ENCODE peak calls at places on chromosome 5, in five cellular contexts. G is pancreas, V is amygdala, E is aorta, C is brain microvascular endothelial cell. T is an unnamed sample.

GRCh38 chr5:150219142-150219541 is 29.3 kb downstream of the SLC6A7 start:
- DNase-seq in C (no peak), G (no peak), V (no peak), E (no peak), T (no peak)

GRCh38 chr5:138946241-138946623 is 71.1 kb upstream of the LRRTM2 start:
- DNase-seq in G (no peak), C (no peak), V (peak), E (no peak), T (peak)

GRCh38 chr5:14628346-14628745 is 36.2 kb upstream of the OTULIN start:
- DNase-seq in G (no peak), C (peak), E (peak), V (no peak), T (peak)

GRCh38 chr5:158382473-158382872 is 523.5 kb upstream of the CLINT1 start:
- DNase-seq in V (no peak), C (peak), G (peak), E (peak), T (peak)

GRCh38 chr5:139014726-139015125 is 139.6 kb upstream of the LRRTM2 start:
- DNase-seq in G (peak), E (no peak), V (no peak), C (peak), T (peak)

GRCh38 chr5:142000709-142001484 is 11.9 kb downstream of the GNPDA1 start:
- DNase-seq in C (no peak), E (no peak), V (no peak), G (no peak), T (no peak)

GRCh38 chr5:133890776-133891280 is 77.6 kb downstream of the C5orf15 start:
- DNase-seq in G (no peak), E (peak), V (no peak), C (no peak), T (no peak)

GRCh38 chr5:81820315-81820636 is 69.4 kb upstream of the SSBP2 start:
- DNase-seq in E (no peak), G (no peak), V (no peak), C (no peak), T (no peak)

GRCh38 chr5:149666212-149666852 is 63.8 kb upstream of the PPARGC1B start:
- DNase-seq in G (no peak), E (no peak), V (no peak), C (peak), T (no peak)

GRCh38 chr5:141515946-141516647 is 27.2 kb downstream of the PCDHGC5 start:
- DNase-seq in G (no peak), E (no peak), V (no peak), C (no peak), T (no peak)

GRCh38 chr5:111934511-111934910 is 177.5 kb upstream of the NREP start:
- DNase-seq in V (no peak), E (no peak), G (no peak), C (no peak), T (no peak)

GRCh38 chr5:102152906-102153787 is 142.9 kb downstream of the SLCO4C1 start:
- DNase-seq in G (no peak), E (no peak), V (no peak), C (peak), T (no peak)

GRCh38 chr5:53478411-53479044 is 1.9 kb upstream of the FST start:
- DNase-seq in C (peak), V (no peak), E (peak), G (no peak), T (no peak)

GRCh38 chr5:91319667-91320066 is 63.5 kb downstream of the ARRDC3 start:
- DNase-seq in E (no peak), C (no peak), V (no peak), G (no peak), T (no peak)

GRCh38 chr5:143275871-143276363 is 127.6 kb downstream of the NR3C1 start:
- DNase-seq in V (no peak), G (no peak), E (no peak), C (no peak), T (no peak)

GRCh38 chr5:3893975-3894374 is 298.3 kb downstream of the IRX1 start:
- DNase-seq in G (no peak), C (no peak), E (no peak), V (no peak), T (no peak)

GRCh38 chr5:137743031-137743640 is 7.2 kb upstream of the KLHL3 start:
- DNase-seq in V (peak), G (peak), E (no peak), C (peak), T (no peak)

GRCh38 chr5:62289813-62290212 is 16.2 kb upstream of the KIF2A start:
- DNase-seq in G (no peak), V (no peak), E (no peak), C (no peak), T (no peak)

GRCh38 chr5:10145922-10146321 is 103.8 kb downstream of the ATPSCKMT start:
- DNase-seq in E (no peak), G (no peak), C (peak), V (no peak), T (peak)

GRCh38 chr5:41882765-41883164 is 12.5 kb upstream of the OXCT1 start:
- DNase-seq in G (no peak), V (no peak), C (no peak), E (no peak), T (no peak)

GRCh38 chr5:150035139-150035893 is 34.8 kb downstream of the HMGXB3 start:
- DNase-seq in E (no peak), C (no peak), G (no peak), V (no peak), T (no peak)

GRCh38 chr5:44051591-44051990 is 337.6 kb downstream of the FGF10 start:
- DNase-seq in G (no peak), C (no peak), V (no peak), E (no peak), T (no peak)

GRCh38 chr5:80300125-80300524 is 19.7 kb upstream of the SPZ1 start:
- DNase-seq in V (no peak), E (peak), G (no peak), C (no peak), T (no peak)

GRCh38 chr5:65186646-65187227 is 295.0 kb downstream of the ADAMTS6 start:
- DNase-seq in C (no peak), G (no peak), V (no peak), E (no peak), T (no peak)

T was measured in retinal pigment epithelial cell.